ENCODE peak calls at places on chromosomes 12 and 14, in nine cellular contexts. B is naive thymus-derived CD4-positive, alpha-beta T cell; S is right lobe of liver; F is cardiac muscle cell; G is neural progenitor cell; T is fibroblast of lung; N is stomach; H is tibial nerve; J is transverse colon. Q is an unnamed sample. For H3K27me3, the result is how much of the 10 kb centered on the place peaks cover.

GRCh38 chr12:29547844-29548243 is 50.4 kb upstream of the OVCH1 start:
- DNase-seq in N (no peak), B (no peak), G (no peak), T (no peak), S (no peak), J (no peak), H (no peak), F (no peak), Q (no peak)

GRCh38 chr14:86892167-86892956 is 1100.6 kb downstream of the GALC start:
- DNase-seq in G (peak), T (no peak), J (no peak), B (no peak), F (no peak), S (no peak), N (no peak), H (no peak), Q (no peak)

GRCh38 chr12:106747973-106748436 is 26.5 kb upstream of the RIC8B start:
- DNase-seq in F (no peak), N (no peak), G (no peak), J (no peak), S (no peak), T (no peak), H (no peak), B (peak), Q (peak)

GRCh38 chr14:31834616-31835015 is 242.5 kb upstream of the ARHGAP5 start:
- DNase-seq in H (no peak), G (no peak), N (no peak), B (no peak), S (no peak), F (no peak), T (peak), J (no peak), Q (no peak)

GRCh38 chr12:132196873-132197390 is 52.7 kb downstream of the NOC4L start:
- DNase-seq in T (no peak), H (no peak), N (no peak), F (no peak), B (no peak), S (no peak), G (no peak), J (no peak), Q (no peak)

GRCh38 chr14:88866305-88866704 is 41.9 kb downstream of the TTC8 start:
- DNase-seq in S (no peak), B (no peak), N (no peak), H (no peak), F (no peak), J (no peak), G (peak), T (no peak), Q (no peak)

GRCh38 chr12:56160160-56160763 is 2.1 kb downstream of the MYL6 start:
- DNase-seq in F (no peak), J (peak), N (no peak), H (no peak), S (no peak), T (no peak), G (no peak), B (peak), Q (peak)

GRCh38 chr12:75591628-75592027 is 80.2 kb upstream of the KRR1 start:
- DNase-seq in J (no peak), T (no peak), F (no peak), N (no peak), G (no peak), H (no peak), B (no peak), S (no peak), Q (no peak)

GRCh38 chr12:29073631-29074239 is 75.3 kb upstream of the FAR2 start:
- DNase-seq in G (peak), S (no peak), F (peak), T (peak), J (no peak), B (no peak), N (no peak), H (no peak), Q (no peak)

GRCh38 chr14:74956000-74956279 is 543 bp upstream of the PGF start:
- DNase-seq in N (no peak), J (no peak), B (no peak), S (no peak), F (no peak), T (no peak), H (no peak), G (no peak), Q (no peak)

GRCh38 chr14:100096656-100097055 is 31.4 kb downstream of the EVL start:
- DNase-seq in B (no peak), T (peak), N (no peak), J (no peak), G (no peak), F (no peak), S (no peak), H (no peak), Q (no peak)

GRCh38 chr14:90785876-90786450 is 30.3 kb downstream of the TTC7B start:
- DNase-seq in T (no peak), H (no peak), F (no peak), G (no peak), S (no peak), N (no peak), B (no peak), J (no peak), Q (no peak)

GRCh38 chr14:37602605-37603453 is 7.4 kb downstream of the TTC6 start:
- DNase-seq in F (no peak), T (no peak), B (no peak), G (no peak), J (no peak), S (no peak), H (no peak), N (no peak), Q (no peak)

GRCh38 chr14:53921027-53921426 is 35.6 kb downstream of the BMP4 start:
- DNase-seq in T (no peak), F (no peak), S (no peak), B (no peak), H (no peak), J (no peak), N (no peak), G (peak), Q (no peak)

GRCh38 chr12:115135800-115136211 is 451.8 kb upstream of the TBX3 start:
- DNase-seq in S (peak), B (no peak), F (peak), H (peak), J (peak), N (no peak), G (no peak), T (peak), Q (no peak)

GRCh38 chr14:90137807-90138206 is 76.0 kb downstream of the KCNK13 start:
- DNase-seq in H (no peak), G (no peak), J (no peak), F (no peak), B (no peak), N (no peak), T (no peak), S (no peak), Q (no peak)

GRCh38 chr14:97178781-97179180 is 381.6 kb downstream of the VRK1 start:
- DNase-seq in T (no peak), S (no peak), B (no peak), J (no peak), H (no peak), G (no peak), N (no peak), F (no peak), Q (no peak)

GRCh38 chr12:10634427-10634826 is 21.0 kb upstream of the MAGOHB start:
- DNase-seq in J (no peak), G (no peak), N (no peak), H (no peak), T (no peak), F (no peak), S (no peak), B (no peak), Q (no peak)

GRCh38 chr14:36663404-36664321 is 2.0 kb downstream of the PAX9 start:
- DNase-seq in H (no peak), S (no peak), J (no peak), N (no peak), B (no peak), G (peak), F (no peak), T (no peak), Q (no peak)

GRCh38 chr12:130572553-130572952 is 143.5 kb downstream of the RIMBP2 start:
- DNase-seq in S (no peak), B (no peak), T (no peak), N (no peak), H (no peak), J (no peak), F (no peak), G (no peak), Q (no peak)

GRCh38 chr12:46556105-46556559 is 183.6 kb upstream of the SLC38A2 start:
- DNase-seq in T (peak), S (no peak), G (no peak), B (no peak), H (no peak), N (no peak), J (no peak), F (peak), Q (no peak)

GRCh38 chr12:25102402-25102801 is 92.6 kb downstream of the DNAI7 start:
- DNase-seq in J (no peak), H (no peak), S (no peak), T (no peak), N (no peak), G (peak), B (no peak), F (no peak), Q (no peak)

GRCh38 chr14:99519931-99520421 is 38.8 kb downstream of the CCNK start:
- DNase-seq in G (no peak), N (no peak), F (no peak), T (no peak), B (no peak), J (no peak), H (no peak), S (peak), Q (no peak)

GRCh38 chr14:34568803-34569202 is 29.3 kb upstream of the EAPP start:
- DNase-seq in T (peak), J (no peak), S (peak), B (no peak), F (no peak), H (no peak), G (no peak), N (no peak), Q (no peak)

GRCh38 chr12:116376354-116377193 is 99.1 kb upstream of the MED13L start:
- DNase-seq in T (peak), N (no peak), F (no peak), J (no peak), H (no peak), G (no peak), S (peak), B (no peak), Q (no peak)

GRCh38 chr12:13962699-13963098 is 18.7 kb downstream of the GRIN2B start:
- DNase-seq in N (no peak), B (no peak), S (no peak), F (peak), T (no peak), H (no peak), J (no peak), G (peak), Q (no peak)

GRCh38 chr14:71247106-71247505 is 339.8 kb downstream of the PCNX1 start:
- DNase-seq in F (no peak), J (no peak), T (no peak), G (no peak), B (no peak), N (no peak), H (no peak), S (no peak), Q (no peak)

GRCh38 chr14:103923863-103924262 is 4.4 kb upstream of the TDRD9 start:
- DNase-seq in S (no peak), T (no peak), N (no peak), H (no peak), F (no peak), B (no peak), J (no peak), G (no peak), Q (no peak)

GRCh38 chr12:2336409-2336829 is 283.6 kb downstream of the CACNA1C start:
- DNase-seq in B (no peak), F (peak), H (no peak), N (no peak), G (no peak), T (peak), J (no peak), S (no peak), Q (no peak)

GRCh38 chr12:122064780-122065588 is 13.6 kb upstream of the MLXIP start:
- DNase-seq in F (peak), B (no peak), N (no peak), S (no peak), T (peak), H (no peak), G (peak), J (no peak), Q (no peak)

GRCh38 chr12:101697197-101697929 is at the start of gene CHPT1:
- DNase-seq in F (peak), N (peak), G (peak), T (peak), H (peak), S (peak), J (peak), B (peak), Q (peak)

GRCh38 chr12:67969134-67969782 is 20.0 kb upstream of the IFNG-AS1 start:
- DNase-seq in G (no peak), N (no peak), S (no peak), T (no peak), J (no peak), H (no peak), B (no peak), F (peak), Q (no peak)

GRCh38 chr14:26873556-26873955 is 275.7 kb upstream of the NOVA1 start:
- DNase-seq in T (no peak), N (no peak), G (no peak), S (no peak), B (no peak), J (no peak), H (no peak), F (no peak), Q (no peak)

GRCh38 chr12:46664771-46665287 is 161.0 kb downstream of the SLC38A4 start:
- DNase-seq in T (peak), G (no peak), S (no peak), N (no peak), F (no peak), J (no peak), H (no peak), B (no peak), Q (no peak)

GRCh38 chr12:54056110-54056509 is 2.5 kb downstream of the HOXC4 start:
- DNase-seq in H (no peak), S (no peak), T (no peak), F (no peak), N (no peak), J (no peak), G (no peak), B (no peak), Q (no peak)

GRCh38 chr12:54060975-54061778 is 7.5 kb downstream of the HOXC4 start:
- DNase-seq in N (no peak), F (no peak), T (no peak), G (no peak), H (no peak), J (no peak), B (no peak), S (no peak), Q (no peak)

GRCh38 chr12:54060174-54060974 is 6.7 kb downstream of the HOXC4 start:
- DNase-seq in J (no peak), H (no peak), G (no peak), B (no peak), N (no peak), F (no peak), T (no peak), S (no peak), Q (no peak)

GRCh38 chr12:54058189-54058917 is 4.7 kb downstream of the HOXC4 start:
- DNase-seq in G (no peak), H (no peak), T (no peak), J (no peak), F (no peak), B (no peak), S (no peak), N (no peak), Q (no peak)

GRCh38 chr12:54059668-54060067 is 6.0 kb downstream of the HOXC4 start:
- DNase-seq in T (no peak), F (no peak), H (no peak), B (no peak), N (no peak), G (no peak), S (no peak), J (no peak), Q (no peak)
- H3K27me3 ChIP-seq in T (under half), F (half or more), H (under half), B (under half), N (half or more), G (half or more), S (under half), J (half or more), Q (under half)

DNA sequence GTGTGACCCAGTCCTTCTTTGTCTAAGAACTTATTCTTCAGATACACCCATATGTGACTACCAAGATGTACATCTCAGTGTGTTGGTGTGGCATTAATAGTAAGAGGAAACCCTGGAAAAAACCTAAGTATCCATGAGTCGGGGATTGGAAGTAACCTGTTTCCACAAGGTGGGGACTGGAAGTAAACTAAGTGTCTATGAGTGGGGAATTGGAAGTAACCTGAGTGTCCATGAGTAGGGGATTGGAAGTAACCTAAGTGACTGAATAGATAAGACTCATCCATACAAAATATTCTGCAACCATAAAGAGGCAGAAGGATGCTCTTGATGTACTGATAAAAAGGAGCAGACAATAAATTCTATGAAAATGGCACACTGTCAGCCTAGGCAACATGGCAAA is 184.7 kb downstream of the PHETA1 start:
- DNase-seq in N (no peak), T (no peak), G (no peak), F (no peak), J (no peak), H (no peak), B (no peak), S (no peak), Q (no peak)
- H3K27me3 ChIP-seq in N (under half), T (under half), G (under half), F (under half), J (under half), H (under half), B (under half), S (under half), Q (under half)

GRCh38 chr14:78175412-78175811 is 5.2 kb downstream of the NRXN3 start:
- DNase-seq in T (no peak), J (no peak), H (no peak), N (no peak), G (no peak), F (no peak), B (no peak), S (no peak), Q (no peak)
- H3K27me3 ChIP-seq in T (under half), J (under half), H (under half), N (under half), G (under half), F (under half), B (under half), S (under half), Q (under half)

GRCh38 chr14:96173646-96174475 is 30.8 kb upstream of the BDKRB2 start:
- DNase-seq in G (no peak), T (no peak), F (no peak), B (no peak), N (no peak), S (no peak), H (no peak), J (no peak), Q (no peak)
- H3K27me3 ChIP-seq in G (under half), T (under half), F (under half), B (under half), N (under half), S (under half), H (under half), J (under half), Q (under half)

GRCh38 chr12:49230176-49230575 is 34.7 kb upstream of the TUBA1C start:
- DNase-seq in N (no peak), G (no peak), B (no peak), F (no peak), T (no peak), J (no peak), H (no peak), S (no peak), Q (no peak)
- H3K27me3 ChIP-seq in N (under half), G (under half), B (under half), F (under half), T (under half), J (under half), H (under half), S (under half), Q (under half)

GRCh38 chr14:23301288-23301968 is 1.2 kb downstream of the PPP1R3E start:
- DNase-seq in N (peak), J (peak), G (peak), B (peak), F (peak), S (peak), H (peak), T (peak), Q (peak)
- H3K27me3 ChIP-seq in N (under half), J (under half), G (under half), B (under half), F (under half), S (under half), H (under half), T (under half), Q (under half)

GRCh38 chr12:111033281-111034147 is 113.1 kb upstream of the MYL2 start:
- DNase-seq in T (no peak), N (no peak), J (no peak), H (no peak), F (peak), B (no peak), S (no peak), G (peak), Q (no peak)
- H3K27me3 ChIP-seq in T (under half), N (half or more), J (half or more), H (half or more), F (half or more), B (under half), S (under half), G (under half), Q (under half)

Q was measured in CD8-positive, alpha-beta T cell.